ENCODE peak calls at places on chromosomes 11 and 22, in five cellular contexts. K is stomach, N is spleen, Q is transverse colon, L is K562. D is an unnamed sample. For H3K4me1, the result is how much of the 10 kb centered on the place peaks cover.

GRCh38 chr11:87463486-87464102 is 425.9 kb downstream of the TMEM135 start:
- DNase-seq in K (no peak), N (no peak), Q (no peak), L (peak), D (no peak)

GRCh38 chr11:20374746-20375305 is 11.3 kb downstream of the HTATIP2 start:
- DNase-seq in K (no peak), N (no peak), Q (peak), L (no peak), D (no peak)

GRCh38 chr11:1358286-1358685 is 31.4 kb upstream of the BRSK2 start:
- DNase-seq in K (peak), N (peak), Q (no peak), L (no peak), D (no peak)

GRCh38 chr22:26806445-26807170 is 149.2 kb downstream of the MIAT start:
- DNase-seq in K (no peak), N (no peak), Q (no peak), L (no peak), D (no peak)

GRCh38 chr11:125061237-125061636 is 1.9 kb upstream of the SLC37A2 start:
- DNase-seq in K (no peak), N (no peak), Q (no peak), L (no peak), D (no peak)

GRCh38 chr11:119317592-119318239 is 786 bp upstream of the MCAM start:
- DNase-seq in K (no peak), N (no peak), Q (no peak), L (no peak), D (no peak)

GRCh38 chr11:76617553-76618265 is 52.8 kb downstream of the LRRC32 start:
- DNase-seq in K (no peak), N (peak), Q (no peak), L (no peak), D (peak)

GRCh38 chr11:122748968-122749687 is 89.2 kb upstream of the CRTAM start:
- DNase-seq in K (no peak), N (no peak), Q (peak), L (no peak), D (peak)

GRCh38 chr22:49269371-49269770 is 558.3 kb downstream of the BRD1 start:
- DNase-seq in K (no peak), N (no peak), Q (no peak), L (no peak), D (no peak)

GRCh38 chr11:76664578-76665061 is 5.9 kb downstream of the LRRC32 start:
- DNase-seq in K (no peak), N (peak), Q (peak), L (peak), D (peak)

GRCh38 chr11:46674463-46675287 is 25.7 kb downstream of the ARHGAP1 start:
- DNase-seq in K (no peak), N (peak), Q (peak), L (peak), D (peak)

GRCh38 chr11:118625976-118626375 is 18.6 kb downstream of the PHLDB1 start:
- DNase-seq in K (no peak), N (no peak), Q (no peak), L (peak), D (no peak)

GRCh38 chr11:13141731-13142724 is 132.9 kb downstream of the RASSF10 start:
- DNase-seq in K (no peak), N (no peak), Q (peak), L (no peak), D (no peak)

GRCh38 chr22:40137132-40137531 is 40.6 kb upstream of the TNRC6B start:
- DNase-seq in K (no peak), N (no peak), Q (no peak), L (no peak), D (no peak)

GRCh38 chr11:127074151-127074761 is 73.7 kb upstream of the KIRREL3 start:
- DNase-seq in K (no peak), N (no peak), Q (peak), L (peak), D (no peak)

GRCh38 chr11:125036933-125037332 is 26.2 kb upstream of the SLC37A2 start:
- DNase-seq in K (no peak), N (no peak), Q (no peak), L (no peak), D (no peak)

GRCh38 chr11:69004411-69005182 is 8.4 kb downstream of the MRGPRF start:
- DNase-seq in K (no peak), N (peak), Q (no peak), L (no peak), D (peak)

GRCh38 chr11:122897606-122898210 is 15.1 kb downstream of the JHY start:
- DNase-seq in K (no peak), N (no peak), Q (no peak), L (no peak), D (no peak)

DNA sequence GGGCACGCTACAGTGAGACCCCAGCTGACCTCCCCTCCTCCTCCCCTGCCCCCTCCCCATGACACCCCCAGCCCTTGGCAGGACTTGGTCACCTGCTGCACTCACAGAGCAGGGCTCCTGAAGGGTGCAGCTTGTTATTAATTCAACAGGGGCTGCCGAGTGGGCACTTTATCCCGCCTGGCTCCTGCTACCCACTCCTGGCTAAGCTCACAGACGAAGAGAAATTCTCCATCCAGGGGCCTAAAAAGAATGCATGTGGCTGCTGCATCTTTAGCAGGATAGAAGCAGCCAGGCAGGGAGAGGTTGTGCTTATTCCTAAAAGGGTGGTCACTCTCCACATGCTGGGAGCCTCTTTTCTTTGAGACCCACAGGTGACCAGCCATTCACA is 40.3 kb downstream of the GALNT18 start:
- DNase-seq in K (no peak), N (no peak), Q (no peak), L (no peak), D (no peak)
- TF ChIP-seq POLR2AphosphoS5 in K (no peak), N (no peak), Q (no peak), L (no peak), D (no peak)

DNA sequence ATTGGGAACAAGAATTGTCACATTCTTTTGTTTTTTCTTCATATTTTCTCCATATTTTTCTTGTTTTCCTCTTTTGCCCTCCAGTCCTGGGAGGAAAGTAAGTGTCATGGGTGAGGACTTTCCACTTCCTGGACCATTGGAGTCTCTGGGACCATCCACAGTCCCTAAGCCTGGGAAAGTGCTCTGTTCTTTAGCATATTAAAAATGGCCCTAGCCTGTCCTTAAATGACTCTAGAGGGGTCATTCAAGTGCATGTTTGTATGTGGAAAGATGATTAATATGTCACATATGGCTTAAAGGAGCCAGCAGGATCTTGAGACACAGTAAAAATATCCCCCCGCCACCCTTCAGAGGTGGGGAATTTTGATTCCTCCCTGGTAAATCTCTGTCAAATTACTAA is 20.1 kb upstream of the SCGB1D1 start:
- DNase-seq in K (no peak), N (no peak), Q (no peak), L (no peak), D (no peak)
- H3K4me3 ChIP-seq in K (no peak), N (no peak), Q (no peak), L (no peak), D (no peak)

DNA sequence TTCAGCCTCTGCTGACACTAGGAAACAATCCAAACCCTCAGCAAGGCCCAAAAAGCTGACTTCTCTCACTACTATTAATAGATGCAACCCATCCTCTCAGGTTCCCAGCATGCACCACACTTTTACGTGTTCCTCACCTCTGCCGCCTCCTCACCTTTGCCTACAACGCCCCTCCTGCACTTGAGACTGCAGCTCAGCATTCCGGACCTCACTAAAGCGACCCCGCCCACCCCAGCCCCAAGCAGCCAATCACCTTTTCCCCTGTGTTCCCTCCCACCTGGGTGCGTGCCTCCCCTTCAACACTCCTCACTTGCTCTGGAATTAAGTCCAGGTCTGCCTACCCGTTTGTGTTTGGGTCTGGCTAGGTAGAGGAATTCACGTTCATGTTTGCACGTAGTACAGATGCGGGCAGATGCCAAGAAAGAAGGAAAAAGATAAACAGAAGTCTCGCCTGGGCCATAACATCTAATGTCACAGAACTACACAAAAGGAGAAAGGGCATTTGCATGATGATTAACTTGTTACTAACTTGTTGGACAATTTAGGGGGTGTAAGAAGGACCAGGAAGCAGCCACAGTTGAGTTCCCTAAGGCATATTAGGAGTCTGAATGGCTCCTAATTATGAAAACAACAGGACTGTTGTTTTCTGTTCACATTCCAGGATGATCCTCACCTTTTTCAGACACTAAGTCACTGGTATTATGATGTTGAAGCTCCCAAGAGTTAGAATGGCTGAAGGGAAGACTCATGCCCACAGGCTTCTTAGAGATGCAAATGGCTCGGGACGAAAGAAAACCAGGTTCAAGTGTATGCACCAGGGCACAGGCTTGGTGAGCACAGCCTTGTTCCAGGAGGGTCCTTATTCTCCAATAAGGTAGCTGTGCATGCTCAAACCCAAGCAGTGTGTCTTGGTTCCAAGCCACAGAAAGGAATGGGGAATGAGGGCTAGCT is 102.2 kb downstream of the MICAL3 start:
- DNase-seq in K (no peak), N (no peak), Q (peak), L (peak), D (no peak)
- H3K4me1 ChIP-seq in K (half or more), N (half or more), Q (half or more), L (under half), D (half or more)

GRCh38 chr11:6609502-6610015 is 2.5 kb downstream of the TAF10 start:
- DNase-seq in K (no peak), N (no peak), Q (no peak), L (no peak), D (peak)
- TF ChIP-seq POLR2AphosphoS5 in K (no peak), N (no peak), Q (no peak), L (no peak), D (no peak)

GRCh38 chr11:114384487-114384886 is 15.8 kb downstream of the C11orf71 start:
- DNase-seq in K (no peak), N (no peak), Q (no peak), L (no peak), D (no peak)
- H3K4me3 ChIP-seq in K (no peak), N (no peak), Q (no peak), L (no peak), D (no peak)

D was measured in sigmoid colon.